ENCODE peak calls at places on chromosomes 11 and 22, in six cellular contexts. H, Z, K, A, R and L are unnamed samples.

GRCh38 chr11:46229250-46229649 is 48.2 kb upstream of the CREB3L1 start:
- DNase-seq in H (no peak), Z (no peak), K (no peak), A (no peak), R (no peak), L (no peak)

GRCh38 chr11:43515090-43515489 is 156.4 kb downstream of the TTC17 start:
- DNase-seq in H (no peak), Z (peak; percentile 44), K (no peak), A (no peak), R (no peak), L (peak; percentile 79)

GRCh38 chr11:30346068-30346688 is 23.3 kb downstream of the ARL14EP start:
- DNase-seq in H (peak; percentile 49), Z (peak; percentile 82), K (no peak), A (peak; percentile 62), R (no peak), L (no peak)

GRCh38 chr11:132030896-132031295 is 660.5 kb downstream of the NTM start:
- DNase-seq in H (peak; percentile 45), Z (no peak), K (no peak), A (peak; percentile 52), R (no peak), L (no peak)

GRCh38 chr22:19674929-19675253 is 39.4 kb upstream of the SEPTIN5 start:
- DNase-seq in H (no peak), Z (no peak), K (no peak), A (no peak), R (no peak), L (peak; percentile 35)

GRCh38 chr22:30304495-30305244 is 15.4 kb upstream of the CASTOR1 start:
- DNase-seq in H (no peak), Z (no peak), K (no peak), A (no peak), R (peak; percentile 79), L (no peak)

GRCh38 chr11:134599180-134599810 is 187.3 kb upstream of the B3GAT1 start:
- DNase-seq in H (no peak), Z (no peak), K (no peak), A (no peak), R (no peak), L (peak; percentile 43)

GRCh38 chr11:12642040-12642439 is 32.2 kb upstream of the TEAD1 start:
- DNase-seq in H (no peak), Z (no peak), K (no peak), A (peak; percentile 68), R (no peak), L (no peak)

GRCh38 chr11:78041843-78042455 is 18.9 kb upstream of the KCTD14 start:
- DNase-seq in H (no peak), Z (no peak), K (no peak), A (no peak), R (no peak), L (no peak)

GRCh38 chr11:26234451-26234850 is 97.5 kb upstream of the ANO3 start:
- DNase-seq in H (no peak), Z (no peak), K (no peak), A (peak; percentile 77), R (no peak), L (no peak)

GRCh38 chr22:40258463-40259046 is 80.8 kb downstream of the TNRC6B start:
- DNase-seq in H (peak; percentile 26), Z (no peak), K (no peak), A (peak; percentile 40), R (no peak), L (no peak)

GRCh38 chr11:57515332-57516060 is at the start of gene SLC43A1:
- DNase-seq in H (no peak), Z (peak; percentile 59), K (peak; percentile 58), A (peak; percentile 59), R (peak; percentile 66), L (peak; percentile 72)

GRCh38 chr22:27638329-27639179 is 163.0 kb downstream of the MN1 start:
- DNase-seq in H (no peak), Z (no peak), K (no peak), A (no peak), R (no peak), L (no peak)

GRCh38 chr11:96307748-96308133 is 35.3 kb downstream of the MAML2 start:
- DNase-seq in H (peak; percentile 70), Z (no peak), K (no peak), A (peak; percentile 95), R (no peak), L (no peak)

GRCh38 chr11:69286358-69287327 is 7.3 kb upstream of the MYEOV start:
- DNase-seq in H (no peak), Z (peak; percentile 51), K (no peak), A (no peak), R (no peak), L (peak; percentile 78)

GRCh38 chr22:38413085-38414008 is 41.7 kb downstream of the KCNJ4 start:
- DNase-seq in H (no peak), Z (no peak), K (peak; percentile 34), A (no peak), R (peak; percentile 41), L (peak; percentile 40)

GRCh38 chr11:125075900-125076317 is 12.8 kb downstream of the SLC37A2 start:
- DNase-seq in H (no peak), Z (no peak), K (no peak), A (no peak), R (no peak), L (peak; percentile 51)
- TF ChIP-seq CTCF in H (no peak), Z (no peak), K (no peak), A (no peak), R (no peak), L (peak; percentile 49)

DNA sequence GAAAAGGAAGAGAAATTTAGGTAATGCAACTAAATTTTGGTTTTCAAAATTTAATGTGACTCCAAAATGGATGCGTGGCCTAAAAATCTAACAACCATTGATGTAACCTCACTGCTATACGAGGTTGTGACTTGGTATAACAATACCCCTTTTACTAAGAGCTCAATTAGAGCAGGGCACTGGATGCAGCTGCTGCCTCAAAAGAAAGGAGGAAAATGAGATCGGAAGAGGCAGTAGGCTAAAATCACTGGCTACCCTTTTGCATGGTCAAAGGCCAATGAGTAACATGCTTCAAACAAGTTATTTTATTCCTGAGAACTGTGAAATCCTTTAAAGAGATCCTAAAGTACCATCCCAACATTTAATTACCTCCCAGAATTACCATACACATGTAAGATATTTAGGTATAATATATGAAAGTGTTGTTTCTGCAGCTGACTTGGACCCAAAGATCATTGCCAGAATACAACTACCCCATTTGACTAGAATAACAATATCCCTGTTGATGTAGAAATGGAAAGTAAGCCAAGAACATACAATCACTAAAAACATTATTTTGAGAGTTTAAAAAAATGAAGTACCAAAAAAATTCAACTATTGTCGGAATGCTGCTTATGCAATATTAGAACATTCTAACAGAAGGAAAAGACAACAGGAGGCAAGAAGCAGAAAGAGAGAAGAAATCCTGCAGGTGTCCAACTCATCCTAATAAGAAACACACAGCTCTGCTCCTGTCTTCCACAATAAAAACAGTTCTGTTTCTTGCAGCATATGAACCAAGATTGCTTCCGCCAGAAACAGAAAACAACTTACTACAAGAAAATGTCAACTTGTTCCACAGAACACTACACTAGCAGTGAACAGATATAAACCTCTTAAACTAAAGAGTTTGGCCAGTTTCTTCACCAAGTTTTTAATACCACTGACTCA is 15.0 kb downstream of the SIK3 start:
- DNase-seq in H (no peak), Z (peak; percentile 54), K (no peak), A (no peak), R (no peak), L (no peak)
- H3K4me3 ChIP-seq in H (no peak overlapping the region), Z (peak overlapping the region; percentile 15), K (no peak overlapping the region), A (no peak overlapping the region), R (no peak overlapping the region), L (no peak overlapping the region)

DNA sequence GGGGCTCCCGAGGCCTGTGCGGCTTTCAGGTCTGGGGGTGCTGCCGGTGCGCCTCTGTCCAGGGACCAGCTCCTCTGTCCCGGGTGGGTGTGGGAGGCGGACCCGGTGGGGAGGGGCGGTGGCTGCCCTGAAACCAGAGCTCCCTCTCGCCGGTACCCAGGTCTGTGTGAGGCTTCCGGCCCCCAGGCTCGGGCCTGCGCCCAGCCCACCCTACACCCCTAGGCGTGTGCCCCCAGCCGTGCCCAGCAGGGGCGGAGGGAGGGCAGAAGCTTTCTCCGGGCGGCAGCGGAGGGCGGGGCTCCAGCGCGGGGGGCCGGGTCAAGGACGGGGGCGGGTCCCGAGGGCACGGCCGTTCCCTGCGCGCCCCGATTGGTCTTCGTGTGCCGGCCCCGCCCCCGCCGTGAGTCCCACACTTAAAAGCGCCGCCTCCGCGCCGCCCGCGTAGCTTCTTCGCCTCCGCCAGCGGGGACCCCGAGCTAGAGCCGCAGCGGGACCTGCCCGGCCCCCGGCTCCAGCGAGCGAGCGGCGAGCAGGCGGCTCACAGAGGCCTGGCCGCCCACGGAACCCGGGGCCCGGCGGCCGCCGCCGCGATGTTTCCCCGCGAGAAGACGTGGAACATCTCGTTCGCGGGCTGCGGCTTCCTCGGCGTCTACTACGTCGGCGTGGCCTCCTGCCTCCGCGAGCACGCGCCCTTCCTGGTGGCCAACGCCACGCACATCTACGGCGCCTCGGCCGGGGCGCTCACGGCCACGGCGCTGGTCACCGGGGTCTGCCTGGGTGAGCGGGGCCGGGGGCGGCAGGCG is 616 bp downstream of the PNPLA2 start:
- DNase-seq in H (peak; percentile 44), Z (peak; percentile 98), K (peak; percentile 90), A (peak; percentile 73), R (peak; percentile 96), L (peak; percentile 96)
- TF ChIP-seq CTCF in H (no peak), Z (no peak), K (peak; percentile 27), A (peak; percentile 9), R (no peak), L (no peak)

DNA sequence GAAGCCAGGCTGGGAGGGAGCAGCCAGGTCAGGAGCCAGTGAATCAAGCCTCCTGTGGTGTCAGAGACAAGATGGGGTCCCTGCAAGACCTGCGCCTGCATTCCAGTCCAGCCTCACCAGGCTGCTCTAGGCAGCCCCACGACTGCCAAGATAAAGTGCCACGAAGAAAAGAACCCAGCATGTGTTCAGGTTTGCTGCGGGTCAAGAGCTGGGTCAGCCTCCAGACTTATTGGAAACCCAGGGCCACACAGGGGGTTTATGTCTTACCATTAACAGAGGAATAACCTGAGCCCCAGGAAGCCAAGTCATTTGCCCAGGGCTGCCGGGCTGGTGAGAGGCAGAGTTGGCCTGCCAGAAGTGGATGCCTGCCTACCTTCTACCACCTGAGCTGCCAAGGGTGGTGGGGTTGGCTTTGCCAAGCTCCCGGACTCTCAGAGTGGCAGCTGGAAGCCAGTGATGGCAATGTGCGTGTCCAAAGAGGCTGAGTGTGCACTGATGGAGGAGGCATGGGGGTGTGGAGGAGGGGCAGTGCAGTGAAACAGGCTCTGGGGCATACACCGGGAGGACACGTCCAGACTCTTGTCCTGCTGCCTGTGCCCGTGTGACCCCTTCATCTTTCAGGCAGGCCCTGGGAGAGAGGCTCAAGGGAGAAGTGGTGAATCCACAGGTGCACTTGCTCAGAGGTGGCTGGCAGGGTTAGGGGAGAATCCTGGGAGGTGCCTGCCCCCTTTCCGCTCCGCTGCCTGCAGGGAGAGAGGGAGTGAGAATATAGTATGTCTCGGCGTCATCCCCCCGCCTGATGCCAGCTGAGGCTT is 1.7 kb downstream of the RASD2 start:
- DNase-seq in H (no peak), Z (no peak), K (no peak), A (no peak), R (no peak), L (peak; percentile 53)
- H3K4me3 ChIP-seq in H (no peak overlapping the region), Z (no peak overlapping the region), K (no peak overlapping the region), A (no peak overlapping the region), R (peak overlapping the region; percentile 71), L (no peak overlapping the region)

DNA sequence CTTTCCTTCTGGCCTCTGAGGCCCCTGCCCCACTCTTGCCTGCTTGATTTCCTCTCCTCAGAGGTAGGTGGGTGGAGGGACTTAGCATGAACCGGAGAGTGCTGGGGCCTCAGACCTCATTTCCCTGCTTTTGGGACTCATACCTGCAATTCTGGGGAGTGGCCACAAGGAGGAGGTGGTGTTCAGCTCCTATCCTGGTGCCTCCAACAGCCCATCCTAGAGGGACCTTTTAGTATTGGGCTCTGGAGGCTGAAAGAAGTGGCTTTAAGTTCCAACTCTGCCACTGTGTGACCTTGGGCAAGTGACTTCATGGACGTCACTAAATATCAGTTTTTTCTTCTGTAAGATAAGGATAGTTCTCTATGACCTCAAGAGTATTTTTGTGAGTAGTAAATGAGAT is 98.6 kb downstream of the KIAA1671 start:
- DNase-seq in H (no peak), Z (no peak), K (no peak), A (no peak), R (no peak), L (peak; percentile 70)
- TF ChIP-seq CTCF in H (peak; percentile 35), Z (peak; percentile 45), K (no peak), A (peak; percentile 6), R (no peak), L (peak; percentile 77)

GRCh38 chr11:1223346-1224108 is 661 bp downstream of the MUC5B start:
- DNase-seq in H (no peak), Z (no peak), K (no peak), A (no peak), R (no peak), L (peak; percentile 40)
- H3K4me3 ChIP-seq in H (no peak overlapping the region), Z (no peak overlapping the region), K (no peak overlapping the region), A (no peak overlapping the region), R (peak overlapping the region; percentile 29), L (no peak overlapping the region)